ENCODE peak calls at places on chromosomes 11 and 22, in four cellular contexts. G is NCI-H1105, L is A549, R is G401. T is an unnamed sample.

GRCh38 chr11:96390403-96390830 is 604 bp downstream of the JRKL start:
- DNase-seq in G (no peak), L (peak), R (no peak), T (no peak)

GRCh38 chr11:76408171-76408965 is 27.2 kb downstream of the GVQW3 start:
- DNase-seq in G (no peak), L (no peak), R (peak), T (no peak)

GRCh38 chr22:47836957-47837356 is 1074.5 kb downstream of the TBC1D22A start:
- DNase-seq in G (no peak), L (peak), R (no peak), T (no peak)

GRCh38 chr22:37283393-37283937 is 1.2 kb downstream of the CYTH4 start:
- DNase-seq in G (no peak), L (no peak), R (no peak), T (no peak)

GRCh38 chr11:8033312-8033715 is 46.2 kb downstream of the EIF3F start:
- DNase-seq in G (peak), L (peak), R (peak), T (peak)

GRCh38 chr22:26835929-26836528 is 178.6 kb downstream of the MIAT start:
- DNase-seq in G (peak), L (peak), R (no peak), T (peak)

GRCh38 chr11:111719379-111719778 is 46.8 kb downstream of the PPP2R1B start:
- DNase-seq in G (no peak), L (no peak), R (no peak), T (no peak)

GRCh38 chr22:50436134-50436830 is 38.6 kb downstream of the SBF1 start:
- DNase-seq in G (no peak), L (no peak), R (no peak), T (no peak)

GRCh38 chr11:57798905-57799559 is 37.4 kb downstream of the CTNND1 start:
- DNase-seq in G (no peak), L (peak), R (peak), T (no peak)

GRCh38 chr11:68077617-68078592 is 39.1 kb downstream of the TCIRG1 start:
- DNase-seq in G (peak), L (no peak), R (no peak), T (no peak)

GRCh38 chr11:6476571-6476970 is 2.8 kb upstream of the TRIM3 start:
- DNase-seq in G (no peak), L (no peak), R (no peak), T (no peak)

GRCh38 chr22:31490496-31490925 is 869 bp upstream of the EIF4ENIF1 start:
- DNase-seq in G (no peak), L (peak), R (peak), T (peak)

GRCh38 chr11:111531687-111532364 is 8.7 kb upstream of the LAYN start:
- DNase-seq in G (no peak), L (peak), R (peak), T (peak)

GRCh38 chr11:8375460-8375859 is 111.8 kb upstream of the LMO1 start:
- DNase-seq in G (no peak), L (no peak), R (no peak), T (no peak)

GRCh38 chr11:57181678-57182305 is at the start of gene LRRC55:
- DNase-seq in G (no peak), L (no peak), R (no peak), T (no peak)

GRCh38 chr11:68166969-68167368 is 45.8 kb upstream of the CHKA start:
- DNase-seq in G (no peak), L (no peak), R (no peak), T (no peak)

GRCh38 chr22:45529097-45529496 is 26.4 kb downstream of the FBLN1 start:
- DNase-seq in G (no peak), L (no peak), R (no peak), T (no peak)

GRCh38 chr11:65442952-65443351 is 20.4 kb downstream of the NEAT1 start:
- DNase-seq in G (no peak), L (peak), R (peak), T (no peak)

GRCh38 chr11:47587039-47587675 is 679 bp downstream of the FAM180B start:
- DNase-seq in G (no peak), L (no peak), R (no peak), T (no peak)

GRCh38 chr11:14144905-14145304 is 182.4 kb downstream of the SPON1 start:
- DNase-seq in G (no peak), L (no peak), R (no peak), T (no peak)

GRCh38 chr11:61947486-61948210 is 2.5 kb upstream of the BEST1 start:
- DNase-seq in G (peak), L (peak), R (peak), T (peak)

GRCh38 chr11:76656571-76657081 is 13.9 kb downstream of the LRRC32 start:
- DNase-seq in G (no peak), L (no peak), R (no peak), T (no peak)

GRCh38 chr22:46087816-46088277 is 62.5 kb upstream of the PPARA start:
- DNase-seq in G (no peak), L (peak), R (peak), T (no peak)

GRCh38 chr11:17719028-17719939 is at the start of gene MYOD1:
- DNase-seq in G (peak), L (peak), R (no peak), T (no peak)

T was measured in 8988T.